ENCODE peak calls at places on chromosomes 6 and 20, in ten cellular contexts. One of them, this sample, is unnamed.

GRCh38 chr6:161984707-161985106 is 710.8 kb upstream of the AGPAT4 start:
- DNase-seq in upper lobe of left lung: no peak
- DNase-seq in NCI-H446: no peak
- DNase-seq in T-helper 17 cell: no peak
- DNase-seq in DMS 273 treated with DMSO at 0.1 percent for 48 hours: no peak
- DNase-seq in HuH-7.5: no peak
- DNase-seq in psoas muscle: no peak
- DNase-seq in NCI-H1105 treated with DMSO at 0.1 percent for 48 hours: no peak
- DNase-seq in glutamatergic neuron: no peak
- DNase-seq in LHCN-M2: peak
- DNase-seq in this sample: no peak

GRCh38 chr20:63767456-63767855 is 27.9 kb downstream of the SLC2A4RG start:
- DNase-seq in HuH-7.5: no peak
- DNase-seq in LHCN-M2: no peak
- DNase-seq in NCI-H1105 treated with DMSO at 0.1 percent for 48 hours: no peak
- DNase-seq in upper lobe of left lung: no peak
- DNase-seq in DMS 273 treated with DMSO at 0.1 percent for 48 hours: no peak
- DNase-seq in NCI-H446: no peak
- DNase-seq in psoas muscle: no peak
- DNase-seq in T-helper 17 cell: no peak
- DNase-seq in glutamatergic neuron: no peak
- DNase-seq in this sample: no peak

GRCh38 chr20:4661191-4661590 is 60.5 kb upstream of the PRND start:
- DNase-seq in glutamatergic neuron: no peak
- DNase-seq in upper lobe of left lung: no peak
- DNase-seq in LHCN-M2: no peak
- DNase-seq in psoas muscle: no peak
- DNase-seq in DMS 273 treated with DMSO at 0.1 percent for 48 hours: no peak
- DNase-seq in NCI-H446: no peak
- DNase-seq in NCI-H1105 treated with DMSO at 0.1 percent for 48 hours: no peak
- DNase-seq in T-helper 17 cell: peak
- DNase-seq in HuH-7.5: no peak
- DNase-seq in this sample: no peak

GRCh38 chr20:32289661-32290431 is 12.4 kb downstream of the KIF3B start:
- DNase-seq in NCI-H446: no peak
- DNase-seq in upper lobe of left lung: no peak
- DNase-seq in glutamatergic neuron: no peak
- DNase-seq in NCI-H1105 treated with DMSO at 0.1 percent for 48 hours: no peak
- DNase-seq in DMS 273 treated with DMSO at 0.1 percent for 48 hours: no peak
- DNase-seq in LHCN-M2: no peak
- DNase-seq in HuH-7.5: peak
- DNase-seq in T-helper 17 cell: no peak
- DNase-seq in psoas muscle: no peak
- DNase-seq in this sample: no peak

GRCh38 chr6:113837170-113837569 is 20.0 kb upstream of the MARCKS start:
- DNase-seq in psoas muscle: no peak
- DNase-seq in DMS 273 treated with DMSO at 0.1 percent for 48 hours: no peak
- DNase-seq in upper lobe of left lung: no peak
- DNase-seq in NCI-H446: no peak
- DNase-seq in glutamatergic neuron: no peak
- DNase-seq in LHCN-M2: no peak
- DNase-seq in NCI-H1105 treated with DMSO at 0.1 percent for 48 hours: no peak
- DNase-seq in T-helper 17 cell: no peak
- DNase-seq in HuH-7.5: no peak
- DNase-seq in this sample: no peak

GRCh38 chr20:18705906-18706305 is 107.7 kb upstream of the SCP2D1 start:
- DNase-seq in HuH-7.5: no peak
- DNase-seq in T-helper 17 cell: no peak
- DNase-seq in glutamatergic neuron: no peak
- DNase-seq in NCI-H1105 treated with DMSO at 0.1 percent for 48 hours: no peak
- DNase-seq in upper lobe of left lung: no peak
- DNase-seq in LHCN-M2: peak
- DNase-seq in NCI-H446: no peak
- DNase-seq in psoas muscle: no peak
- DNase-seq in DMS 273 treated with DMSO at 0.1 percent for 48 hours: no peak
- DNase-seq in this sample: no peak

GRCh38 chr6:99013661-99014458 is 66.1 kb upstream of the FBXL4 start:
- DNase-seq in LHCN-M2: peak
- DNase-seq in upper lobe of left lung: no peak
- DNase-seq in glutamatergic neuron: no peak
- DNase-seq in HuH-7.5: no peak
- DNase-seq in T-helper 17 cell: no peak
- DNase-seq in NCI-H1105 treated with DMSO at 0.1 percent for 48 hours: no peak
- DNase-seq in NCI-H446: no peak
- DNase-seq in DMS 273 treated with DMSO at 0.1 percent for 48 hours: no peak
- DNase-seq in psoas muscle: no peak
- DNase-seq in this sample: no peak

GRCh38 chr6:90184334-90185298 is 112.0 kb downstream of the BACH2 start:
- DNase-seq in T-helper 17 cell: no peak
- DNase-seq in DMS 273 treated with DMSO at 0.1 percent for 48 hours: no peak
- DNase-seq in HuH-7.5: no peak
- DNase-seq in NCI-H1105 treated with DMSO at 0.1 percent for 48 hours: no peak
- DNase-seq in upper lobe of left lung: peak
- DNase-seq in LHCN-M2: no peak
- DNase-seq in glutamatergic neuron: no peak
- DNase-seq in psoas muscle: no peak
- DNase-seq in NCI-H446: peak
- DNase-seq in this sample: no peak

GRCh38 chr6:158737710-158738615 is 81.2 kb downstream of the EZR start:
- DNase-seq in HuH-7.5: no peak
- DNase-seq in upper lobe of left lung: no peak
- DNase-seq in DMS 273 treated with DMSO at 0.1 percent for 48 hours: no peak
- DNase-seq in NCI-H1105 treated with DMSO at 0.1 percent for 48 hours: peak
- DNase-seq in NCI-H446: no peak
- DNase-seq in glutamatergic neuron: no peak
- DNase-seq in T-helper 17 cell: no peak
- DNase-seq in psoas muscle: no peak
- DNase-seq in LHCN-M2: peak
- DNase-seq in this sample: no peak

GRCh38 chr6:167549187-167549586 is 224.3 kb downstream of the TTLL2 start:
- DNase-seq in upper lobe of left lung: no peak
- DNase-seq in DMS 273 treated with DMSO at 0.1 percent for 48 hours: no peak
- DNase-seq in NCI-H1105 treated with DMSO at 0.1 percent for 48 hours: no peak
- DNase-seq in HuH-7.5: no peak
- DNase-seq in T-helper 17 cell: no peak
- DNase-seq in LHCN-M2: no peak
- DNase-seq in psoas muscle: no peak
- DNase-seq in NCI-H446: no peak
- DNase-seq in glutamatergic neuron: no peak
- DNase-seq in this sample: no peak

GRCh38 chr20:47773381-47773786 is 11.9 kb downstream of the SULF2 start:
- DNase-seq in upper lobe of left lung: no peak
- DNase-seq in HuH-7.5: no peak
- DNase-seq in psoas muscle: no peak
- DNase-seq in NCI-H446: no peak
- DNase-seq in LHCN-M2: no peak
- DNase-seq in T-helper 17 cell: no peak
- DNase-seq in glutamatergic neuron: no peak
- DNase-seq in DMS 273 treated with DMSO at 0.1 percent for 48 hours: no peak
- DNase-seq in NCI-H1105 treated with DMSO at 0.1 percent for 48 hours: no peak
- DNase-seq in this sample: no peak

GRCh38 chr6:40856271-40856670 is 182.8 kb downstream of the UNC5CL start:
- DNase-seq in LHCN-M2: no peak
- DNase-seq in glutamatergic neuron: no peak
- DNase-seq in NCI-H446: no peak
- DNase-seq in T-helper 17 cell: no peak
- DNase-seq in psoas muscle: no peak
- DNase-seq in NCI-H1105 treated with DMSO at 0.1 percent for 48 hours: no peak
- DNase-seq in HuH-7.5: no peak
- DNase-seq in DMS 273 treated with DMSO at 0.1 percent for 48 hours: no peak
- DNase-seq in upper lobe of left lung: no peak
- DNase-seq in this sample: no peak

GRCh38 chr20:56558968-56559367 is 25.9 kb downstream of the FAM209B start:
- DNase-seq in DMS 273 treated with DMSO at 0.1 percent for 48 hours: no peak
- DNase-seq in NCI-H1105 treated with DMSO at 0.1 percent for 48 hours: no peak
- DNase-seq in glutamatergic neuron: no peak
- DNase-seq in T-helper 17 cell: no peak
- DNase-seq in HuH-7.5: no peak
- DNase-seq in LHCN-M2: no peak
- DNase-seq in NCI-H446: no peak
- DNase-seq in psoas muscle: no peak
- DNase-seq in upper lobe of left lung: no peak
- DNase-seq in this sample: no peak

GRCh38 chr6:154835307-154835706 is 102.1 kb downstream of the SCAF8 start:
- DNase-seq in NCI-H1105 treated with DMSO at 0.1 percent for 48 hours: no peak
- DNase-seq in DMS 273 treated with DMSO at 0.1 percent for 48 hours: no peak
- DNase-seq in psoas muscle: no peak
- DNase-seq in NCI-H446: no peak
- DNase-seq in upper lobe of left lung: no peak
- DNase-seq in T-helper 17 cell: no peak
- DNase-seq in LHCN-M2: no peak
- DNase-seq in HuH-7.5: no peak
- DNase-seq in glutamatergic neuron: no peak
- DNase-seq in this sample: no peak

GRCh38 chr6:154318711-154319110 is 37.9 kb downstream of the IPCEF1 start:
- DNase-seq in NCI-H446: no peak
- DNase-seq in LHCN-M2: no peak
- DNase-seq in glutamatergic neuron: no peak
- DNase-seq in HuH-7.5: no peak
- DNase-seq in T-helper 17 cell: no peak
- DNase-seq in NCI-H1105 treated with DMSO at 0.1 percent for 48 hours: no peak
- DNase-seq in DMS 273 treated with DMSO at 0.1 percent for 48 hours: no peak
- DNase-seq in upper lobe of left lung: no peak
- DNase-seq in psoas muscle: no peak
- DNase-seq in this sample: no peak

GRCh38 chr6:76803038-76803580 is 660.2 kb downstream of the HTR1B start:
- DNase-seq in T-helper 17 cell: no peak
- DNase-seq in HuH-7.5: no peak
- DNase-seq in glutamatergic neuron: no peak
- DNase-seq in NCI-H446: no peak
- DNase-seq in upper lobe of left lung: no peak
- DNase-seq in LHCN-M2: no peak
- DNase-seq in NCI-H1105 treated with DMSO at 0.1 percent for 48 hours: no peak
- DNase-seq in psoas muscle: no peak
- DNase-seq in DMS 273 treated with DMSO at 0.1 percent for 48 hours: no peak
- DNase-seq in this sample: no peak

GRCh38 chr20:42530855-42531674 is 658.6 kb downstream of the PTPRT start:
- DNase-seq in HuH-7.5: peak
- DNase-seq in NCI-H446: peak
- DNase-seq in NCI-H1105 treated with DMSO at 0.1 percent for 48 hours: peak
- DNase-seq in DMS 273 treated with DMSO at 0.1 percent for 48 hours: peak
- DNase-seq in glutamatergic neuron: no peak
- DNase-seq in psoas muscle: no peak
- DNase-seq in LHCN-M2: no peak
- DNase-seq in T-helper 17 cell: no peak
- DNase-seq in upper lobe of left lung: no peak
- DNase-seq in this sample: no peak

GRCh38 chr6:109449789-109450673 is 5.5 kb downstream of the MICAL1 start:
- DNase-seq in upper lobe of left lung: no peak
- DNase-seq in NCI-H446: no peak
- DNase-seq in NCI-H1105 treated with DMSO at 0.1 percent for 48 hours: no peak
- DNase-seq in glutamatergic neuron: no peak
- DNase-seq in LHCN-M2: no peak
- DNase-seq in DMS 273 treated with DMSO at 0.1 percent for 48 hours: no peak
- DNase-seq in HuH-7.5: no peak
- DNase-seq in T-helper 17 cell: no peak
- DNase-seq in psoas muscle: no peak
- DNase-seq in this sample: no peak

GRCh38 chr20:36541227-36542018 is at the start of gene MYL9:
- DNase-seq in T-helper 17 cell: no peak
- DNase-seq in NCI-H446: no peak
- DNase-seq in psoas muscle: peak
- DNase-seq in LHCN-M2: peak
- DNase-seq in NCI-H1105 treated with DMSO at 0.1 percent for 48 hours: no peak
- DNase-seq in glutamatergic neuron: peak
- DNase-seq in upper lobe of left lung: peak
- DNase-seq in HuH-7.5: peak
- DNase-seq in DMS 273 treated with DMSO at 0.1 percent for 48 hours: no peak
- DNase-seq in this sample: peak

GRCh38 chr6:107866606-107867301 is 42.6 kb upstream of the SCML4 start:
- DNase-seq in HuH-7.5: peak
- DNase-seq in psoas muscle: no peak
- DNase-seq in NCI-H446: peak
- DNase-seq in T-helper 17 cell: no peak
- DNase-seq in DMS 273 treated with DMSO at 0.1 percent for 48 hours: no peak
- DNase-seq in glutamatergic neuron: no peak
- DNase-seq in upper lobe of left lung: no peak
- DNase-seq in LHCN-M2: peak
- DNase-seq in NCI-H1105 treated with DMSO at 0.1 percent for 48 hours: peak
- DNase-seq in this sample: peak

GRCh38 chr6:170137911-170138910 is 152.7 kb downstream of the DLL1 start:
- DNase-seq in T-helper 17 cell: peak
- DNase-seq in HuH-7.5: no peak
- DNase-seq in psoas muscle: peak
- DNase-seq in LHCN-M2: no peak
- DNase-seq in DMS 273 treated with DMSO at 0.1 percent for 48 hours: no peak
- DNase-seq in NCI-H1105 treated with DMSO at 0.1 percent for 48 hours: no peak
- DNase-seq in upper lobe of left lung: peak
- DNase-seq in NCI-H446: no peak
- DNase-seq in glutamatergic neuron: no peak
- DNase-seq in this sample: no peak

GRCh38 chr20:45892049-45892816 is 1.1 kb downstream of the CTSA start:
- DNase-seq in HuH-7.5: peak
- DNase-seq in psoas muscle: no peak
- DNase-seq in LHCN-M2: peak
- DNase-seq in NCI-H1105 treated with DMSO at 0.1 percent for 48 hours: no peak
- DNase-seq in glutamatergic neuron: no peak
- DNase-seq in DMS 273 treated with DMSO at 0.1 percent for 48 hours: no peak
- DNase-seq in NCI-H446: no peak
- DNase-seq in T-helper 17 cell: no peak
- DNase-seq in upper lobe of left lung: peak
- DNase-seq in this sample: no peak

This sample was measured in endothelial cell.